ENCODE peak calls at places on chromosome 2, in nine cellular contexts. U is HepG2; M is upper lobe of left lung; S is activated T-cell treated with anti-CD3 and anti-CD28 coated beads, Interleukin-2, amount 50 U/mL, for 72 hours; O is CD4-positive, CD25-positive, alpha-beta regulatory T cell; Q is K562; D is stimulated activated effector memory CD8-positive, alpha-beta T cell treated with anti-CD3 and anti-CD28 coated beads, Interleukin-12 subunit alpha, Interleukin-12 subunit beta, amount 100 ng/mL, for 72 hours; E is lower lobe of right lung; G is A549. F is an unnamed sample.

GRCh38 chr2:64831134-64831976 is 157.8 kb upstream of the SLC1A4 start:
- ATAC-seq in U (peak), G (peak), O (peak), D (peak), E (peak), M (peak), Q (peak), S (peak), F (peak)

GRCh38 chr2:177338177-177338721 is 54.3 kb upstream of the AGPS start:
- ATAC-seq in O (no peak), M (no peak), G (peak), S (peak), E (no peak), D (peak), U (peak), Q (peak), F (peak)

GRCh38 chr2:201797175-201797840 is 9.0 kb upstream of the CDK15 start:
- ATAC-seq in D (no peak), U (no peak), G (no peak), E (no peak), S (no peak), M (no peak), O (no peak), Q (no peak), F (no peak)

GRCh38 chr2:186639939-186640338 is 50.1 kb downstream of the ITGAV start:
- ATAC-seq in U (no peak), M (no peak), Q (no peak), G (no peak), E (no peak), D (peak), O (no peak), S (peak), F (no peak)

GRCh38 chr2:192487636-192488035 is 292.9 kb upstream of the TMEFF2 start:
- ATAC-seq in G (no peak), S (no peak), Q (no peak), D (no peak), O (no peak), E (no peak), U (no peak), M (no peak), F (no peak)

GRCh38 chr2:239002960-239003932 is 155.4 kb downstream of the TWIST2 start:
- ATAC-seq in D (no peak), E (no peak), S (no peak), Q (no peak), O (no peak), M (no peak), G (no peak), U (no peak), F (no peak)

GRCh38 chr2:213274143-213274542 is 10.1 kb upstream of the SPAG16 start:
- ATAC-seq in D (no peak), G (no peak), M (no peak), U (no peak), S (no peak), Q (no peak), E (no peak), O (no peak), F (no peak)

GRCh38 chr2:66463206-66463605 is 28.3 kb downstream of the MEIS1 start:
- ATAC-seq in M (no peak), Q (no peak), D (no peak), G (no peak), U (no peak), O (no peak), S (no peak), E (no peak), F (no peak)

GRCh38 chr2:150034665-150035064 is 447.1 kb upstream of the MMADHC start:
- ATAC-seq in G (no peak), O (no peak), S (no peak), M (no peak), E (no peak), U (no peak), Q (no peak), D (no peak), F (no peak)

GRCh38 chr2:113211226-113212105 is 37.7 kb downstream of the PSD4 start:
- ATAC-seq in S (no peak), Q (peak), G (peak), D (no peak), M (no peak), O (no peak), E (peak), U (no peak), F (peak)

GRCh38 chr2:88090446-88091283 is 23.0 kb downstream of the SMYD1 start:
- ATAC-seq in O (no peak), S (peak), D (peak), G (no peak), M (no peak), Q (peak), E (no peak), U (peak), F (no peak)

GRCh38 chr2:158968396-158969161 is at the start of gene TANC1:
- ATAC-seq in M (peak), O (no peak), Q (peak), E (peak), G (peak), S (peak), U (peak), D (peak), F (peak)

GRCh38 chr2:150783015-150783414 is 295.5 kb upstream of the RND3 start:
- ATAC-seq in Q (no peak), M (no peak), U (no peak), S (no peak), G (no peak), E (no peak), O (no peak), D (no peak), F (no peak)

GRCh38 chr2:40281021-40281940 is 170.6 kb downstream of the SLC8A1 start:
- ATAC-seq in M (no peak), Q (no peak), G (no peak), D (no peak), O (no peak), U (no peak), S (no peak), E (peak), F (peak)

GRCh38 chr2:112803691-112804521 is 19.6 kb upstream of the IL1A start:
- ATAC-seq in S (peak), U (peak), O (no peak), D (peak), G (peak), M (no peak), E (no peak), Q (peak), F (peak)

GRCh38 chr2:47810850-47811249 is 27.9 kb downstream of the MSH6 start:
- ATAC-seq in S (no peak), M (no peak), O (no peak), Q (no peak), G (no peak), D (no peak), U (no peak), E (no peak), F (no peak)